ENCODE peak calls at places on chromosomes 13 and 19, in seven cellular contexts. One of them, this sample, is unnamed.

GRCh38 chr19:55212447-55212846 is 3.1 kb upstream of the PTPRH start:
- DNase-seq in left ventricle myocardium inferior: no peak
- DNase-seq in naive thymus-derived CD4-positive, alpha-beta T cell: peak; percentile 18
- DNase-seq in ovary: no peak
- DNase-seq in fibroblast of mammary gland: no peak
- DNase-seq in NT2/D1: no peak
- DNase-seq in Caco-2: peak; percentile 90
- DNase-seq in this sample: no peak

GRCh38 chr13:23758783-23759527 is 130.2 kb downstream of the MIPEP start:
- DNase-seq in left ventricle myocardium inferior: no peak
- DNase-seq in naive thymus-derived CD4-positive, alpha-beta T cell: no peak
- DNase-seq in ovary: no peak
- DNase-seq in fibroblast of mammary gland: no peak
- DNase-seq in NT2/D1: no peak
- DNase-seq in Caco-2: no peak
- DNase-seq in this sample: no peak

GRCh38 chr13:45325806-45326205 is 15.2 kb downstream of the TPT1 start:
- DNase-seq in left ventricle myocardium inferior: peak; percentile 65
- DNase-seq in naive thymus-derived CD4-positive, alpha-beta T cell: no peak
- DNase-seq in ovary: peak; percentile 47
- DNase-seq in fibroblast of mammary gland: peak; percentile 95
- DNase-seq in NT2/D1: no peak
- DNase-seq in Caco-2: no peak
- DNase-seq in this sample: no peak

GRCh38 chr13:29438772-29439171 is 156.7 kb downstream of the SLC7A1 start:
- DNase-seq in left ventricle myocardium inferior: no peak
- DNase-seq in naive thymus-derived CD4-positive, alpha-beta T cell: no peak
- DNase-seq in ovary: peak; percentile 36
- DNase-seq in fibroblast of mammary gland: peak; percentile 45
- DNase-seq in NT2/D1: no peak
- DNase-seq in Caco-2: no peak
- DNase-seq in this sample: no peak

GRCh38 chr13:114110091-114110829 is 22.2 kb downstream of the RASA3 start:
- DNase-seq in left ventricle myocardium inferior: no peak
- DNase-seq in naive thymus-derived CD4-positive, alpha-beta T cell: peak; percentile 86
- DNase-seq in ovary: no peak
- DNase-seq in fibroblast of mammary gland: peak; percentile 50
- DNase-seq in NT2/D1: no peak
- DNase-seq in Caco-2: no peak
- DNase-seq in this sample: no peak

GRCh38 chr19:48573163-48573505 is 21.2 kb downstream of the SULT2B1 start:
- DNase-seq in left ventricle myocardium inferior: peak; percentile 31
- DNase-seq in naive thymus-derived CD4-positive, alpha-beta T cell: no peak
- DNase-seq in ovary: no peak
- DNase-seq in fibroblast of mammary gland: no peak
- DNase-seq in NT2/D1: no peak
- DNase-seq in Caco-2: no peak
- DNase-seq in this sample: no peak

GRCh38 chr19:48815870-48816501 is 5.2 kb upstream of the BCAT2 start:
- DNase-seq in left ventricle myocardium inferior: no peak
- DNase-seq in naive thymus-derived CD4-positive, alpha-beta T cell: peak; percentile 50
- DNase-seq in ovary: no peak
- DNase-seq in fibroblast of mammary gland: no peak
- DNase-seq in NT2/D1: no peak
- DNase-seq in Caco-2: peak; percentile 54
- DNase-seq in this sample: no peak

GRCh38 chr13:104993708-104994107 is 1541.8 kb downstream of the EFNB2 start:
- DNase-seq in left ventricle myocardium inferior: no peak
- DNase-seq in naive thymus-derived CD4-positive, alpha-beta T cell: no peak
- DNase-seq in ovary: no peak
- DNase-seq in fibroblast of mammary gland: no peak
- DNase-seq in NT2/D1: no peak
- DNase-seq in Caco-2: no peak
- DNase-seq in this sample: no peak

GRCh38 chr13:62551588-62551987 is 1135.9 kb upstream of the PCDH20 start:
- DNase-seq in left ventricle myocardium inferior: no peak
- DNase-seq in naive thymus-derived CD4-positive, alpha-beta T cell: no peak
- DNase-seq in ovary: no peak
- DNase-seq in fibroblast of mammary gland: no peak
- DNase-seq in NT2/D1: no peak
- DNase-seq in Caco-2: no peak
- DNase-seq in this sample: no peak

GRCh38 chr13:113759525-113760137 is 605 bp downstream of the TMEM255B start:
- DNase-seq in left ventricle myocardium inferior: no peak
- DNase-seq in naive thymus-derived CD4-positive, alpha-beta T cell: no peak
- DNase-seq in ovary: peak; percentile 24
- DNase-seq in fibroblast of mammary gland: no peak
- DNase-seq in NT2/D1: no peak
- DNase-seq in Caco-2: no peak
- DNase-seq in this sample: no peak

GRCh38 chr19:46904114-46905060 is 43.6 kb downstream of the ARHGAP35 start:
- DNase-seq in left ventricle myocardium inferior: peak; percentile 36
- DNase-seq in naive thymus-derived CD4-positive, alpha-beta T cell: no peak
- DNase-seq in ovary: peak; percentile 44
- DNase-seq in fibroblast of mammary gland: peak; percentile 63
- DNase-seq in NT2/D1: no peak
- DNase-seq in Caco-2: no peak
- DNase-seq in this sample: no peak

GRCh38 chr19:2456301-2456570 is 523 bp downstream of the LMNB2 start:
- DNase-seq in left ventricle myocardium inferior: no peak
- DNase-seq in naive thymus-derived CD4-positive, alpha-beta T cell: no peak
- DNase-seq in ovary: no peak
- DNase-seq in fibroblast of mammary gland: no peak
- DNase-seq in NT2/D1: no peak
- DNase-seq in Caco-2: peak; percentile 8
- DNase-seq in this sample: no peak

GRCh38 chr19:41398042-41398403 is 405 bp downstream of the BCKDHA start:
- DNase-seq in left ventricle myocardium inferior: no peak
- DNase-seq in naive thymus-derived CD4-positive, alpha-beta T cell: no peak
- DNase-seq in ovary: no peak
- DNase-seq in fibroblast of mammary gland: no peak
- DNase-seq in NT2/D1: no peak
- DNase-seq in Caco-2: no peak
- DNase-seq in this sample: no peak

GRCh38 chr13:53150568-53150967 is 122.0 kb downstream of the OLFM4 start:
- DNase-seq in left ventricle myocardium inferior: no peak
- DNase-seq in naive thymus-derived CD4-positive, alpha-beta T cell: no peak
- DNase-seq in ovary: no peak
- DNase-seq in fibroblast of mammary gland: no peak
- DNase-seq in NT2/D1: no peak
- DNase-seq in Caco-2: no peak
- DNase-seq in this sample: no peak

GRCh38 chr13:39506559-39507390 is 96.2 kb downstream of the LHFPL6 start:
- DNase-seq in left ventricle myocardium inferior: no peak
- DNase-seq in naive thymus-derived CD4-positive, alpha-beta T cell: no peak
- DNase-seq in ovary: no peak
- DNase-seq in fibroblast of mammary gland: no peak
- DNase-seq in NT2/D1: no peak
- DNase-seq in Caco-2: no peak
- DNase-seq in this sample: no peak

GRCh38 chr13:96090240-96091101 is 564 bp downstream of the HS6ST3 start:
- DNase-seq in left ventricle myocardium inferior: peak; percentile 13
- DNase-seq in naive thymus-derived CD4-positive, alpha-beta T cell: no peak
- DNase-seq in ovary: no peak
- DNase-seq in fibroblast of mammary gland: peak; percentile 2
- DNase-seq in NT2/D1: no peak
- DNase-seq in Caco-2: peak; percentile 25
- DNase-seq in this sample: no peak

GRCh38 chr19:16327911-16328823 is 3.5 kb downstream of the KLF2 start:
- DNase-seq in left ventricle myocardium inferior: peak; percentile 79
- DNase-seq in naive thymus-derived CD4-positive, alpha-beta T cell: peak; percentile 78
- DNase-seq in ovary: peak; percentile 77
- DNase-seq in fibroblast of mammary gland: peak; percentile 91
- DNase-seq in NT2/D1: no peak
- DNase-seq in Caco-2: no peak
- DNase-seq in this sample: no peak

GRCh38 chr19:21626091-21626490 is 120.7 kb downstream of the ZNF429 start:
- DNase-seq in left ventricle myocardium inferior: no peak
- DNase-seq in naive thymus-derived CD4-positive, alpha-beta T cell: no peak
- DNase-seq in ovary: no peak
- DNase-seq in fibroblast of mammary gland: no peak
- DNase-seq in NT2/D1: no peak
- DNase-seq in Caco-2: no peak
- DNase-seq in this sample: no peak

GRCh38 chr13:37187611-37188010 is 82.1 kb upstream of the CSNK1A1L start:
- DNase-seq in left ventricle myocardium inferior: no peak
- DNase-seq in naive thymus-derived CD4-positive, alpha-beta T cell: no peak
- DNase-seq in ovary: no peak
- DNase-seq in fibroblast of mammary gland: no peak
- DNase-seq in NT2/D1: no peak
- DNase-seq in Caco-2: no peak
- DNase-seq in this sample: no peak

GRCh38 chr13:34822681-34823080 is 119.4 kb upstream of the NBEA start:
- DNase-seq in left ventricle myocardium inferior: no peak
- DNase-seq in naive thymus-derived CD4-positive, alpha-beta T cell: no peak
- DNase-seq in ovary: no peak
- DNase-seq in fibroblast of mammary gland: no peak
- DNase-seq in NT2/D1: no peak
- DNase-seq in Caco-2: no peak
- DNase-seq in this sample: no peak

GRCh38 chr13:73200432-73200831 is 141.6 kb downstream of the KLF5 start:
- DNase-seq in left ventricle myocardium inferior: no peak
- DNase-seq in naive thymus-derived CD4-positive, alpha-beta T cell: no peak
- DNase-seq in ovary: no peak
- DNase-seq in fibroblast of mammary gland: peak; percentile 64
- DNase-seq in NT2/D1: no peak
- DNase-seq in Caco-2: no peak
- DNase-seq in this sample: no peak

GRCh38 chr19:37763488-37763887 is 15.9 kb downstream of the ZNF573 start:
- DNase-seq in left ventricle myocardium inferior: no peak
- DNase-seq in naive thymus-derived CD4-positive, alpha-beta T cell: no peak
- DNase-seq in ovary: no peak
- DNase-seq in fibroblast of mammary gland: peak; percentile 43
- DNase-seq in NT2/D1: no peak
- DNase-seq in Caco-2: no peak
- DNase-seq in this sample: no peak

GRCh38 chr19:5537870-5538269 is 29.9 kb downstream of the TINCR start:
- DNase-seq in left ventricle myocardium inferior: peak; percentile 22
- DNase-seq in naive thymus-derived CD4-positive, alpha-beta T cell: no peak
- DNase-seq in ovary: no peak
- DNase-seq in fibroblast of mammary gland: no peak
- DNase-seq in NT2/D1: no peak
- DNase-seq in Caco-2: no peak
- DNase-seq in this sample: no peak

GRCh38 chr13:40109324-40109958 is 454.0 kb downstream of the COG6 start:
- DNase-seq in left ventricle myocardium inferior: no peak
- DNase-seq in naive thymus-derived CD4-positive, alpha-beta T cell: no peak
- DNase-seq in ovary: no peak
- DNase-seq in fibroblast of mammary gland: peak; percentile 98
- DNase-seq in NT2/D1: no peak
- DNase-seq in Caco-2: no peak
- DNase-seq in this sample: no peak

GRCh38 chr13:58583961-58584360 is 952.4 kb downstream of the PCDH17 start:
- DNase-seq in left ventricle myocardium inferior: no peak
- DNase-seq in naive thymus-derived CD4-positive, alpha-beta T cell: no peak
- DNase-seq in ovary: no peak
- DNase-seq in fibroblast of mammary gland: no peak
- DNase-seq in NT2/D1: no peak
- DNase-seq in Caco-2: no peak
- DNase-seq in this sample: no peak

GRCh38 chr13:27334774-27335490 is 64.3 kb downstream of the RASL11A start:
- DNase-seq in left ventricle myocardium inferior: no peak
- DNase-seq in naive thymus-derived CD4-positive, alpha-beta T cell: no peak
- DNase-seq in ovary: no peak
- DNase-seq in fibroblast of mammary gland: peak; percentile 79
- DNase-seq in NT2/D1: no peak
- DNase-seq in Caco-2: no peak
- DNase-seq in this sample: no peak

GRCh38 chr19:37977992-37978391 is 71.0 kb downstream of the SIPA1L3 start:
- DNase-seq in left ventricle myocardium inferior: no peak
- DNase-seq in naive thymus-derived CD4-positive, alpha-beta T cell: no peak
- DNase-seq in ovary: no peak
- DNase-seq in fibroblast of mammary gland: peak; percentile 67
- DNase-seq in NT2/D1: no peak
- DNase-seq in Caco-2: no peak
- DNase-seq in this sample: no peak

GRCh38 chr13:89925107-89925506 is 1422.4 kb upstream of the MIR17HG start:
- DNase-seq in left ventricle myocardium inferior: no peak
- DNase-seq in naive thymus-derived CD4-positive, alpha-beta T cell: no peak
- DNase-seq in ovary: no peak
- DNase-seq in fibroblast of mammary gland: peak; percentile 37
- DNase-seq in NT2/D1: no peak
- DNase-seq in Caco-2: peak; percentile 43
- DNase-seq in this sample: no peak

GRCh38 chr13:20119960-20120359 is 40.9 kb downstream of the GJA3 start:
- DNase-seq in left ventricle myocardium inferior: no peak
- DNase-seq in naive thymus-derived CD4-positive, alpha-beta T cell: no peak
- DNase-seq in ovary: no peak
- DNase-seq in fibroblast of mammary gland: no peak
- DNase-seq in NT2/D1: no peak
- DNase-seq in Caco-2: no peak
- DNase-seq in this sample: no peak
- H3K4me3 ChIP-seq in left ventricle myocardium inferior: no peak overlapping the region
- H3K4me3 ChIP-seq in naive thymus-derived CD4-positive, alpha-beta T cell: peak overlapping the region; percentile 39
- H3K4me3 ChIP-seq in ovary: peak overlapping the region; percentile 23
- H3K4me3 ChIP-seq in fibroblast of mammary gland: no peak overlapping the region
- H3K4me3 ChIP-seq in NT2/D1: no peak overlapping the region
- H3K4me3 ChIP-seq in Caco-2: no peak overlapping the region
- H3K4me3 ChIP-seq in this sample: no peak overlapping the region

GRCh38 chr19:43765109-43765876 is 10.5 kb upstream of the SMG9 start:
- DNase-seq in left ventricle myocardium inferior: no peak
- DNase-seq in naive thymus-derived CD4-positive, alpha-beta T cell: peak; percentile 39
- DNase-seq in ovary: no peak
- DNase-seq in fibroblast of mammary gland: peak; percentile 97
- DNase-seq in NT2/D1: no peak
- DNase-seq in Caco-2: peak; percentile 30
- DNase-seq in this sample: peak; percentile 93
- H3K4me3 ChIP-seq in left ventricle myocardium inferior: no peak overlapping the region
- H3K4me3 ChIP-seq in naive thymus-derived CD4-positive, alpha-beta T cell: no peak overlapping the region
- H3K4me3 ChIP-seq in ovary: no peak overlapping the region
- H3K4me3 ChIP-seq in fibroblast of mammary gland: no peak overlapping the region
- H3K4me3 ChIP-seq in NT2/D1: no peak overlapping the region
- H3K4me3 ChIP-seq in Caco-2: no peak overlapping the region
- H3K4me3 ChIP-seq in this sample: no peak overlapping the region

GRCh38 chr19:53596056-53596455 is 35.7 kb upstream of the DPRX start:
- DNase-seq in left ventricle myocardium inferior: no peak
- DNase-seq in naive thymus-derived CD4-positive, alpha-beta T cell: no peak
- DNase-seq in ovary: no peak
- DNase-seq in fibroblast of mammary gland: no peak
- DNase-seq in NT2/D1: no peak
- DNase-seq in Caco-2: no peak
- DNase-seq in this sample: no peak
- H3K4me3 ChIP-seq in left ventricle myocardium inferior: no peak overlapping the region
- H3K4me3 ChIP-seq in naive thymus-derived CD4-positive, alpha-beta T cell: no peak overlapping the region
- H3K4me3 ChIP-seq in ovary: no peak overlapping the region
- H3K4me3 ChIP-seq in fibroblast of mammary gland: no peak overlapping the region
- H3K4me3 ChIP-seq in NT2/D1: peak overlapping the region; percentile 21
- H3K4me3 ChIP-seq in Caco-2: no peak overlapping the region
- H3K4me3 ChIP-seq in this sample: no peak overlapping the region

GRCh38 chr19:50998686-50999085 is 2.7 kb downstream of the KLK8 start:
- DNase-seq in left ventricle myocardium inferior: no peak
- DNase-seq in naive thymus-derived CD4-positive, alpha-beta T cell: no peak
- DNase-seq in ovary: no peak
- DNase-seq in fibroblast of mammary gland: no peak
- DNase-seq in NT2/D1: no peak
- DNase-seq in Caco-2: no peak
- DNase-seq in this sample: no peak
- H3K4me3 ChIP-seq in left ventricle myocardium inferior: no peak overlapping the region
- H3K4me3 ChIP-seq in naive thymus-derived CD4-positive, alpha-beta T cell: no peak overlapping the region
- H3K4me3 ChIP-seq in ovary: no peak overlapping the region
- H3K4me3 ChIP-seq in fibroblast of mammary gland: no peak overlapping the region
- H3K4me3 ChIP-seq in NT2/D1: no peak overlapping the region
- H3K4me3 ChIP-seq in Caco-2: no peak overlapping the region
- H3K4me3 ChIP-seq in this sample: no peak overlapping the region

This sample was measured in GM12864.